ENCODE peak calls at places on chromosomes 2 and 18, in eight cellular contexts. K is activated CD8-positive, alpha-beta memory T cell treated with anti-CD3 and anti-CD28 coated beads for 48 hours; J is GM04503; N is fibroblast of the aortic adventitia; D is psoas muscle; R is Calu3; H is WTC11; Q is AG08396. A is an unnamed sample.

GRCh38 chr2:150403457-150403856 is 84.0 kb downstream of the RND3 start:
- DNase-seq in K (no peak), J (no peak), N (no peak), D (no peak), R (no peak), H (no peak), Q (no peak), A (no peak)

GRCh38 chr2:239400000-239400831 is 604 bp downstream of the HDAC4 start:
- DNase-seq in K (no peak), J (no peak), N (no peak), D (no peak), R (no peak), H (no peak), Q (no peak), A (no peak)

GRCh38 chr2:156157670-156158069 is 174.9 kb downstream of the NR4A2 start:
- DNase-seq in K (no peak), J (no peak), N (peak; percentile 1), D (no peak), R (no peak), H (no peak), Q (no peak), A (no peak)

GRCh38 chr2:68045337-68045736 is 17.5 kb downstream of the C1D start:
- DNase-seq in K (no peak), J (no peak), N (no peak), D (no peak), R (no peak), H (no peak), Q (no peak), A (no peak)

GRCh38 chr2:209086761-209087160 is 337.1 kb upstream of the MAP2 start:
- DNase-seq in K (no peak), J (no peak), N (no peak), D (no peak), R (no peak), H (no peak), Q (no peak), A (no peak)

GRCh38 chr2:191247381-191248057 is 2.3 kb downstream of the MYO1B start:
- DNase-seq in K (no peak), J (peak; percentile 91), N (peak; percentile 93), D (no peak), R (peak; percentile 69), H (no peak), Q (peak; percentile 82), A (no peak)

GRCh38 chr18:57429607-57430165 is 5.5 kb upstream of the ONECUT2 start:
- DNase-seq in K (no peak), J (no peak), N (no peak), D (no peak), R (no peak), H (no peak), Q (no peak), A (peak; percentile 8)

GRCh38 chr2:6940820-6941219 is 23.6 kb downstream of the RNF144A start:
- DNase-seq in K (no peak), J (no peak), N (no peak), D (no peak), R (no peak), H (no peak), Q (no peak), A (no peak)

GRCh38 chr2:105455488-105455991 is 56.7 kb upstream of the FHL2 start:
- DNase-seq in K (no peak), J (peak; percentile 100), N (peak; percentile 97), D (peak; percentile 67), R (peak; percentile 88), H (no peak), Q (peak; percentile 55), A (no peak)

GRCh38 chr18:49544362-49544761 is 17.5 kb upstream of the LIPG start:
- DNase-seq in K (no peak), J (no peak), N (no peak), D (no peak), R (no peak), H (no peak), Q (no peak), A (no peak)

A was measured in B cell.